ENCODE peak calls at places on chromosomes 13 and 19, in seven cellular contexts. W is posterior cingulate gyrus, B is hypothalamus, I is osteocyte, D is amniotic stem cell, V is stromal cell of bone marrow, N is EL. Y is an unnamed sample.

GRCh38 chr13:24670927-24671326 is 9.3 kb upstream of the ATP12A start:
- DNase-seq in W (no peak), B (no peak), I (no peak), D (no peak), V (no peak), N (peak; percentile 35), Y (no peak)

GRCh38 chr19:11337080-11337479 is 2.4 kb downstream of the RAB3D start:
- DNase-seq in W (no peak), B (no peak), I (no peak), D (no peak), V (no peak), N (no peak), Y (no peak)

GRCh38 chr13:112069063-112069726 is 2.2 kb downstream of the SOX1 start:
- DNase-seq in W (no peak), B (no peak), I (no peak), D (no peak), V (no peak), N (no peak), Y (no peak)

GRCh38 chr13:26957163-26957562 is 196.6 kb upstream of the GPR12 start:
- DNase-seq in W (no peak), B (no peak), I (no peak), D (no peak), V (no peak), N (no peak), Y (no peak)

GRCh38 chr13:96091164-96091931 is 1.4 kb downstream of the HS6ST3 start:
- DNase-seq in W (peak; percentile 39), B (no peak), I (no peak), D (no peak), V (no peak), N (no peak), Y (no peak)

GRCh38 chr19:39262496-39262895 is 5.7 kb upstream of the IFNL2 start:
- DNase-seq in W (no peak), B (no peak), I (no peak), D (no peak), V (no peak), N (no peak), Y (no peak)

GRCh38 chr19:46967578-46968018 is 52.0 kb upstream of the NPAS1 start:
- DNase-seq in W (no peak), B (no peak), I (no peak), D (no peak), V (no peak), N (no peak), Y (no peak)

GRCh38 chr19:32358311-32358710 is 12.9 kb downstream of the ZNF507 start:
- DNase-seq in W (no peak), B (no peak), I (no peak), D (no peak), V (no peak), N (no peak), Y (no peak)

GRCh38 chr19:45068041-45068440 is 8.2 kb downstream of the ZNF296 start:
- DNase-seq in W (no peak), B (no peak), I (no peak), D (no peak), V (no peak), N (no peak), Y (no peak)

GRCh38 chr19:49378501-49378900 is 9.5 kb upstream of the KASH5 start:
- DNase-seq in W (no peak), B (no peak), I (no peak), D (no peak), V (no peak), N (no peak), Y (no peak)

GRCh38 chr19:5908773-5909442 is 4.2 kb downstream of the VMAC start:
- DNase-seq in W (no peak), B (no peak), I (no peak), D (no peak), V (no peak), N (no peak), Y (no peak)